ENCODE peak calls at places on chromosomes 7 and 10, in eight cellular contexts. One of them, this sample, is unnamed.

GRCh38 chr10:120963053-120963533 is 111.9 kb downstream of the WDR11 start:
- DNase-seq in fibroblast of lung: no peak
- DNase-seq in MM.1S: no peak
- DNase-seq in tibial nerve: no peak
- DNase-seq in GM12878: no peak
- DNase-seq in hepatocyte: no peak
- DNase-seq in HFF-Myc: no peak
- DNase-seq in fibroblast of pulmonary artery: no peak
- DNase-seq in this sample: no peak

GRCh38 chr10:90856964-90857634 is 740 bp downstream of the HTR7 start:
- DNase-seq in hepatocyte: no peak
- DNase-seq in GM12878: no peak
- DNase-seq in HFF-Myc: no peak
- DNase-seq in MM.1S: no peak
- DNase-seq in fibroblast of lung: peak
- DNase-seq in tibial nerve: no peak
- DNase-seq in fibroblast of pulmonary artery: no peak
- DNase-seq in this sample: no peak

GRCh38 chr10:31770307-31770902 is 158.2 kb downstream of the ARHGAP12 start:
- DNase-seq in fibroblast of lung: no peak
- DNase-seq in tibial nerve: no peak
- DNase-seq in HFF-Myc: no peak
- DNase-seq in GM12878: no peak
- DNase-seq in MM.1S: peak
- DNase-seq in hepatocyte: peak
- DNase-seq in fibroblast of pulmonary artery: no peak
- DNase-seq in this sample: no peak

GRCh38 chr7:125830743-125831142 is 901.1 kb upstream of the POT1 start:
- DNase-seq in hepatocyte: no peak
- DNase-seq in fibroblast of pulmonary artery: no peak
- DNase-seq in fibroblast of lung: no peak
- DNase-seq in tibial nerve: no peak
- DNase-seq in MM.1S: no peak
- DNase-seq in HFF-Myc: no peak
- DNase-seq in GM12878: no peak
- DNase-seq in this sample: no peak

GRCh38 chr7:127114739-127115265 is 137.9 kb downstream of the GRM8 start:
- DNase-seq in MM.1S: no peak
- DNase-seq in tibial nerve: no peak
- DNase-seq in GM12878: no peak
- DNase-seq in fibroblast of lung: no peak
- DNase-seq in HFF-Myc: no peak
- DNase-seq in fibroblast of pulmonary artery: no peak
- DNase-seq in hepatocyte: no peak
- DNase-seq in this sample: no peak

GRCh38 chr7:106041140-106041717 is 70.9 kb downstream of the SYPL1 start:
- DNase-seq in fibroblast of pulmonary artery: peak
- DNase-seq in hepatocyte: peak
- DNase-seq in GM12878: no peak
- DNase-seq in fibroblast of lung: peak
- DNase-seq in tibial nerve: no peak
- DNase-seq in MM.1S: peak
- DNase-seq in HFF-Myc: no peak
- DNase-seq in this sample: no peak

GRCh38 chr7:94176694-94177200 is 172.6 kb upstream of the BET1 start:
- DNase-seq in tibial nerve: no peak
- DNase-seq in fibroblast of pulmonary artery: no peak
- DNase-seq in hepatocyte: no peak
- DNase-seq in MM.1S: no peak
- DNase-seq in fibroblast of lung: no peak
- DNase-seq in GM12878: no peak
- DNase-seq in HFF-Myc: no peak
- DNase-seq in this sample: no peak

GRCh38 chr10:60951272-60951724 is 7.3 kb upstream of the RHOBTB1 start:
- DNase-seq in fibroblast of lung: no peak
- DNase-seq in tibial nerve: no peak
- DNase-seq in MM.1S: no peak
- DNase-seq in fibroblast of pulmonary artery: no peak
- DNase-seq in HFF-Myc: no peak
- DNase-seq in hepatocyte: peak
- DNase-seq in GM12878: no peak
- DNase-seq in this sample: no peak

GRCh38 chr7:77327067-77327931 is 88.8 kb downstream of the GSAP start:
- DNase-seq in hepatocyte: peak
- DNase-seq in fibroblast of lung: peak
- DNase-seq in MM.1S: peak
- DNase-seq in fibroblast of pulmonary artery: peak
- DNase-seq in tibial nerve: peak
- DNase-seq in GM12878: no peak
- DNase-seq in HFF-Myc: no peak
- DNase-seq in this sample: no peak

GRCh38 chr7:20929199-20929598 is 142.5 kb upstream of the SP8 start:
- DNase-seq in GM12878: no peak
- DNase-seq in fibroblast of pulmonary artery: no peak
- DNase-seq in MM.1S: no peak
- DNase-seq in hepatocyte: no peak
- DNase-seq in tibial nerve: no peak
- DNase-seq in fibroblast of lung: no peak
- DNase-seq in HFF-Myc: no peak
- DNase-seq in this sample: no peak

GRCh38 chr10:122297583-122297982 is 26.5 kb downstream of the BTBD16 start:
- DNase-seq in MM.1S: no peak
- DNase-seq in fibroblast of pulmonary artery: no peak
- DNase-seq in tibial nerve: no peak
- DNase-seq in GM12878: no peak
- DNase-seq in hepatocyte: no peak
- DNase-seq in fibroblast of lung: no peak
- DNase-seq in HFF-Myc: no peak
- DNase-seq in this sample: no peak

GRCh38 chr10:114829160-114829909 is 7.8 kb downstream of the FHIP2A start:
- DNase-seq in MM.1S: no peak
- DNase-seq in hepatocyte: no peak
- DNase-seq in fibroblast of pulmonary artery: no peak
- DNase-seq in GM12878: no peak
- DNase-seq in fibroblast of lung: no peak
- DNase-seq in tibial nerve: no peak
- DNase-seq in HFF-Myc: no peak
- DNase-seq in this sample: no peak

DNA sequence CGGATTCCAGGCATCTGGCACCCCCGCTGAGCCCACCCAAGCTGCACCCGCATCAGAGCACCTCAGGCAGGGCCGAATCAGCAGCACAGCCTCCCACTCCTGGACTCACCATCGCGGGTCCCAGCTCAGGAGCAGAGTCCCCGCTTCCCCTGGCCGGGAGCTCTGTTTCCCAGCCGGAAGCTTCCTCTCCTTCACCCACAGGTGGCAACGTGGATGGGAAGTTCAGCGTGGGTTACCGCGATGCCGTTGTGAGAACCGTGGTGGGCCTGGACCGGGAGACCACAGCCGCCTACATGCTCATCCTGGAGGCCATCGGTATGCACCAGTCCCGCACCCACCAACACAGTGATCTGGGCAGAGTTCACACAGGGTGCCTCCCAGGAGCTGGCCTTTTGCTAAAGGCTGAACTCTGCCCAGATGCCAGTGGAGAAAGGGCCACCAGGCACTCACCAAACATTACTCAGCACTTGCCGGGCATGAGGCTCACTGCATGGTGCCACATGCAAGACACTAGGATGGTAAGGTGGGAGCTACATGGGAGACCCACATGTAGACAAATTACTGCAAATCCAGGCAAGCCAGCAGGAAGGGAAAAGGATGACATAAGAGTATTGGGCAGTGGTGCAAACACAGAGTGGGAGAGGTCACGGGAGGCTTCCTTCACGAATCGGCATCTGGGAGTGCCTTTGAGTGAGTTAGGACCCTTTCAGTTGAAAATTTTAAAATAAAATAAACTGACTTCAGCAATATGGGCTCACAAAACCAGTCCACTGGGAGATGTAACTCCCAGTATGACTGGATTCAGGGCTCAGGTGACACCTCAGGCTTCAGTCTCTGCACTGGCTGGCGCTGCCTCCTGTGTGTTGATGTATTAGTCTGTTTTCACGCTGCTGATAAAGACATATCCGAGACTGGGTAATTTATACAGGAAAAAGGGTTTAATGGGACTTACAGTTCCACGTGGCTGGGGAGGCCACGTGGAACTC is 10.4 kb downstream of the C10orf105 start:
- DNase-seq in GM12878: no peak
- DNase-seq in fibroblast of lung: no peak
- DNase-seq in fibroblast of pulmonary artery: no peak
- DNase-seq in MM.1S: no peak
- DNase-seq in tibial nerve: no peak
- DNase-seq in HFF-Myc: no peak
- DNase-seq in hepatocyte: no peak
- DNase-seq in this sample: no peak
- TF ChIP-seq CTCF in GM12878: no peak
- TF ChIP-seq CTCF in fibroblast of lung: no peak
- TF ChIP-seq CTCF in fibroblast of pulmonary artery: no peak
- TF ChIP-seq CTCF in MM.1S: no peak
- TF ChIP-seq CTCF in tibial nerve: no peak
- TF ChIP-seq CTCF in HFF-Myc: peak
- TF ChIP-seq CTCF in hepatocyte: no peak
- TF ChIP-seq CTCF in this sample: no peak

GRCh38 chr7:97018126-97018601 is 6.5 kb downstream of the DLX5 start:
- DNase-seq in MM.1S: no peak
- DNase-seq in HFF-Myc: no peak
- DNase-seq in hepatocyte: no peak
- DNase-seq in tibial nerve: no peak
- DNase-seq in fibroblast of pulmonary artery: no peak
- DNase-seq in fibroblast of lung: no peak
- DNase-seq in GM12878: no peak
- DNase-seq in this sample: no peak

GRCh38 chr7:97016392-97017196 is 8.0 kb downstream of the DLX5 start:
- DNase-seq in tibial nerve: no peak
- DNase-seq in MM.1S: no peak
- DNase-seq in hepatocyte: peak
- DNase-seq in fibroblast of pulmonary artery: no peak
- DNase-seq in GM12878: no peak
- DNase-seq in fibroblast of lung: no peak
- DNase-seq in HFF-Myc: no peak
- DNase-seq in this sample: no peak

GRCh38 chr7:97018775-97019535 is 5.7 kb downstream of the DLX5 start:
- DNase-seq in tibial nerve: no peak
- DNase-seq in hepatocyte: no peak
- DNase-seq in fibroblast of pulmonary artery: no peak
- DNase-seq in HFF-Myc: no peak
- DNase-seq in MM.1S: no peak
- DNase-seq in GM12878: no peak
- DNase-seq in fibroblast of lung: no peak
- DNase-seq in this sample: no peak

GRCh38 chr7:97015787-97016391 is 8.7 kb downstream of the DLX5 start:
- DNase-seq in MM.1S: no peak
- DNase-seq in HFF-Myc: no peak
- DNase-seq in tibial nerve: no peak
- DNase-seq in GM12878: no peak
- DNase-seq in fibroblast of lung: no peak
- DNase-seq in fibroblast of pulmonary artery: no peak
- DNase-seq in hepatocyte: no peak
- DNase-seq in this sample: no peak

DNA sequence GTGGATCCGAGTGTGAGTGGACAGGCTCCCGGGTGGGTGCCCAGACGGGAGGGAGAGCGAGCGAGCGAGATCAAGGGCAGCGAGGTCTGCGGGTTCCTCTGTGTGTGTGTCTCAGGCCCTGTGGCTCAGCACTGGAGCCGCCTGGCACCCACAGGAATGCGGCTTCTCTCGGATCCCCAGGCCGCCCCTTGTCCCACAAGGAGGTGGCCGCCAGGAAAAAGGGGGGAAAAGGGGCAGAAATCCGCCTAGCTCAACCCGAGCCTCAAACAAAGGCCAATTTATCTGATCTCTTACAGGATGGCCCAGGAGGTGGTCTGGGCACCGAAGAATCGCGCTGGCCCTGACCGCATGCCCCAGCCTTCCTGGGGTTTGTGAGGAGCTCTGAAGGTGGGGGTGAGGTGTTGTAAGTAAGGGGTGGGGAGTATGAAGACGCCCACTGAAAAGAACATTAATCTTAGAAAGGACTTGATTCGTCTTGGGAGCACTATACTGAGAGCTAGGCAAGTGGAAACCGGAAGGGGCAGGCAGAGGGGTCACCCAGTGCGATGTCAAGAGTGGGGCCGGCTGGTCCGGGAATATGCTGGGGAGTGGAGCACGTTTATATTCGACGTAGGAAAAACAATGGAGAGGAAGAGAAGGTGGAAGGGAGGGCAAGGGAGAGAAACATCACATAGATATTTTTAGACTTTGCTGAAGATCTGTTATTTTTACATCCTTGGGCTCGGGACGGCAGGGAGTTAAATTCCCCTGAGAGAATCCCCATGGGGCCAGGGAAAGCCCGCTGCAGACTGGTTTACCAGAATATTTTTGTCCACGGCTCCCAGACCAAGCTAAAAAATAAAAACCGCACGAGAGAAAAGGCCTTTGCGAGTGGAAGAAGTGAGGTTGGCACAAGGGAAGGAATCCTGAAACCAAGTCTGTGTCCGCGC is 7.2 kb downstream of the DLX5 start:
- DNase-seq in GM12878: no peak
- DNase-seq in tibial nerve: no peak
- DNase-seq in fibroblast of lung: no peak
- DNase-seq in fibroblast of pulmonary artery: no peak
- DNase-seq in hepatocyte: no peak
- DNase-seq in HFF-Myc: no peak
- DNase-seq in MM.1S: no peak
- DNase-seq in this sample: no peak
- TF ChIP-seq CTCF in GM12878: no peak
- TF ChIP-seq CTCF in tibial nerve: no peak
- TF ChIP-seq CTCF in fibroblast of lung: no peak
- TF ChIP-seq CTCF in fibroblast of pulmonary artery: no peak
- TF ChIP-seq CTCF in hepatocyte: no peak
- TF ChIP-seq CTCF in HFF-Myc: no peak
- TF ChIP-seq CTCF in MM.1S: no peak
- TF ChIP-seq CTCF in this sample: no peak

DNA sequence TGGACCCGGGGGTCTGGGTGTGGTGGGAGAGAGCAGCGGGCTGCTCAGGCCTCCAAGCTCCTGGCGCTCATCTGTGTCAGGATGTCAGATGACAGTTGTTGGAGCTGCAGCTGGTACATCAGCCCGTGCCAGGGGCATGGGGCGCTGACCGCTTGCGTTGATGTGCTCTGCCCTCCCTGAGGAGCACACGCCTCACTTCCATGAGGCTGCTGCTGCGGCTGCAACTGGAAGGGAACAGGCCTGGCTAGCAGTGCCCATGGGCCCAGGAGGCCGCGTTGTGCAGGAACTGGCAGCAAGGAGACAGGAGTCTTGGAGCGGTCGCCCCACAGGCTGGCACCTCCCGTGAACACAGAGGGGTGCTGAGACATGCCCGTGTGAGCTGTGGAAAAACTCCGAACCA is 361.3 kb upstream of the MKI67 start:
- DNase-seq in tibial nerve: no peak
- DNase-seq in MM.1S: no peak
- DNase-seq in GM12878: no peak
- DNase-seq in HFF-Myc: no peak
- DNase-seq in fibroblast of pulmonary artery: no peak
- DNase-seq in fibroblast of lung: no peak
- DNase-seq in hepatocyte: no peak
- DNase-seq in this sample: no peak
- TF ChIP-seq CTCF in tibial nerve: no peak
- TF ChIP-seq CTCF in MM.1S: no peak
- TF ChIP-seq CTCF in GM12878: no peak
- TF ChIP-seq CTCF in HFF-Myc: no peak
- TF ChIP-seq CTCF in fibroblast of pulmonary artery: no peak
- TF ChIP-seq CTCF in fibroblast of lung: no peak
- TF ChIP-seq CTCF in hepatocyte: no peak
- TF ChIP-seq CTCF in this sample: no peak

GRCh38 chr10:96697438-96697837 is 22.9 kb downstream of the PIK3AP1 start:
- DNase-seq in MM.1S: no peak
- DNase-seq in GM12878: no peak
- DNase-seq in HFF-Myc: no peak
- DNase-seq in fibroblast of lung: no peak
- DNase-seq in hepatocyte: no peak
- DNase-seq in tibial nerve: no peak
- DNase-seq in fibroblast of pulmonary artery: no peak
- DNase-seq in this sample: no peak
- TF ChIP-seq CTCF in MM.1S: no peak
- TF ChIP-seq CTCF in GM12878: no peak
- TF ChIP-seq CTCF in HFF-Myc: no peak
- TF ChIP-seq CTCF in fibroblast of lung: no peak
- TF ChIP-seq CTCF in hepatocyte: no peak
- TF ChIP-seq CTCF in tibial nerve: no peak
- TF ChIP-seq CTCF in fibroblast of pulmonary artery: no peak
- TF ChIP-seq CTCF in this sample: no peak

This sample was measured in mesothelial cell of epicardium.